ENCODE peak calls at places on chromosomes 7 and 10, in nine cellular contexts. G, B, D, H, S, R, M, I and P are unnamed samples.

GRCh38 chr7:132547806-132548205 is 28.5 kb downstream of the PLXNA4 start:
- DNase-seq in G (no peak), B (no peak), D (no peak), H (no peak), S (no peak), R (no peak), M (no peak), I (no peak), P (no peak)

GRCh38 chr10:42916974-42917373 is 134.4 kb downstream of the BMS1 start:
- DNase-seq in G (no peak), B (no peak), D (no peak), H (no peak), S (no peak), R (no peak), M (no peak), I (no peak), P (no peak)

GRCh38 chr7:9718071-9718470 is 1255.6 kb upstream of the PHF14 start:
- DNase-seq in G (no peak), B (no peak), D (no peak), H (no peak), S (no peak), R (no peak), M (no peak), I (no peak), P (no peak)

GRCh38 chr10:46228076-46229071 is 58.4 kb upstream of the ANTXRL start:
- DNase-seq in G (peak; percentile 71), B (peak; percentile 9), D (no peak), H (peak; percentile 86), S (no peak), R (peak; percentile 57), M (peak; percentile 72), I (peak; percentile 81), P (peak; percentile 4)

GRCh38 chr7:114048386-114049235 is 129.8 kb upstream of the PPP1R3A start:
- DNase-seq in G (no peak), B (no peak), D (no peak), H (no peak), S (no peak), R (no peak), M (no peak), I (peak; percentile 34), P (no peak)

GRCh38 chr10:6091630-6092029 is 2.8 kb downstream of the RBM17 start:
- DNase-seq in G (no peak), B (no peak), D (no peak), H (no peak), S (no peak), R (no peak), M (no peak), I (peak; percentile 47), P (no peak)

GRCh38 chr10:100392686-100393003 is 45.6 kb downstream of the SCD start:
- DNase-seq in G (no peak), B (no peak), D (no peak), H (no peak), S (no peak), R (no peak), M (no peak), I (no peak), P (no peak)

GRCh38 chr7:102117743-102118142 is 168.9 kb upstream of the SH2B2 start:
- DNase-seq in G (no peak), B (peak; percentile 88), D (no peak), H (no peak), S (no peak), R (no peak), M (no peak), I (peak; percentile 58), P (no peak)

GRCh38 chr7:73354787-73355186 is 26.8 kb downstream of the FKBP6 start:
- DNase-seq in G (no peak), B (no peak), D (no peak), H (peak; percentile 55), S (no peak), R (no peak), M (no peak), I (no peak), P (no peak)

GRCh38 chr7:50857804-50858203 is 75.1 kb upstream of the GRB10 start:
- DNase-seq in G (no peak), B (no peak), D (no peak), H (no peak), S (no peak), R (peak; percentile 41), M (no peak), I (no peak), P (no peak)

GRCh38 chr7:129778770-129779601 is 167.5 kb downstream of the NRF1 start:
- DNase-seq in G (no peak), B (no peak), D (no peak), H (no peak), S (no peak), R (no peak), M (no peak), I (no peak), P (no peak)

GRCh38 chr7:138898255-138898654 is 82.9 kb downstream of the KIAA1549 start:
- DNase-seq in G (no peak), B (no peak), D (no peak), H (no peak), S (peak; percentile 9), R (no peak), M (no peak), I (no peak), P (no peak)

GRCh38 chr7:55325371-55325792 is 39.8 kb upstream of the LANCL2 start:
- DNase-seq in G (no peak), B (peak; percentile 82), D (peak; percentile 89), H (no peak), S (no peak), R (peak; percentile 43), M (no peak), I (peak; percentile 95), P (peak; percentile 71)

GRCh38 chr7:147879116-147879750 is 711.3 kb upstream of the C7orf33 start:
- DNase-seq in G (no peak), B (no peak), D (no peak), H (no peak), S (no peak), R (no peak), M (no peak), I (no peak), P (no peak)

GRCh38 chr10:121974535-121975294 is at the start of gene NSMCE4A:
- DNase-seq in G (peak; percentile 79), B (no peak), D (no peak), H (peak; percentile 95), S (peak; percentile 5), R (peak; percentile 86), M (peak; percentile 82), I (peak; percentile 75), P (no peak)

GRCh38 chr7:98244871-98245270 is 7.2 kb downstream of the TECPR1 start:
- DNase-seq in G (peak; percentile 15), B (no peak), D (no peak), H (no peak), S (no peak), R (no peak), M (no peak), I (no peak), P (no peak)
- TF ChIP-seq CTCF in G (no peak), B (no peak), D (no peak), H (no peak), S (no peak), R (no peak), M (no peak), I (no peak), P (no peak)

DNA sequence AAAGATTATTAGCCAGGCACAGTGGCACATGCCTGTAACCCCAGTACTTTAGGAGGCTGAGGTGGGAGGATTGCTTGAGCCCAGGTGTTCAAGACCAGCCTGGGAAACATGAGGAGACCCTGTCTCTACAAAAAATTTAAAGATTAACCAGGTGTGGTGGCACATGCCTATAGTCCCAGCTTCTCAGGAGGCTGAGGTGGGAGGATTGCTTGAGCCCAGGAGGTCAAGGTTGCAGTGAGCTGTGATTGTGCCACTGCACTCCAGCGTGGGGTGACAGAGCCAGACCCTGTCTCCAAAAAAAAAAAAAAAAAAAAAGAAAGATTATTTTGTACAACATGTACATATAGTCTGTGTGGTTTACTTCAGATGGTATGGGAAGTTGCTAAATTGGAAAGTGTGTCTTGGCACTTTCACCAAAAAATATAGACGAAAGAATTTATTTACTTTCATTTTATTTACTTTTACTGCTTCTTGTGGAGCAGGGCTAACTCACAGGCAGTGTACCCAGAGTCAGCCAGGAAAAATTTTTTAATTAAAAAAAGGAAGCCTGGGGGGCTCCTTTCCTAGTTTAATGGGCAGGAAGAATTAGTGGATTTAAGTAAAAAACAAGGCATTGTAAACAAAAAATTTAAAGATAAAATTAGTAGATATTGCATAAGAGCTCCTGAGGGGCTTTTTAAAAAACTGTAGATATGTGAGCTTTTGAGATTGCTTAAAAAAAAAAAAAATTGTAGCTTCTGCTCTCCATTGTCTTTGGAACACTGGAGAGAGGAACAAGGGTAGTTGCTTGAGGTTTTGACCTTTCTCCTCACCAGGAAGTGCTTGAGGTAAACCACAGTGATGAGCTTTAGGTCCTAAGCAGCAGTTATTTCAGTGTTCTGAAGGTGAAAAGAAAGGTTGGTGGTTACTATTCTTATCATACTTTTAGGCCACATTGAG is 44.6 kb upstream of the VDAC2 start:
- DNase-seq in G (no peak), B (no peak), D (no peak), H (no peak), S (peak; percentile 62), R (no peak), M (no peak), I (peak; percentile 70), P (no peak)
- H3K4me3 ChIP-seq in G (no peak overlapping the region), B (no peak overlapping the region), D (no peak overlapping the region), H (no peak overlapping the region), S (peak overlapping the region; percentile 57), R (no peak overlapping the region), M (no peak overlapping the region), I (no peak overlapping the region), P (no peak overlapping the region)

DNA sequence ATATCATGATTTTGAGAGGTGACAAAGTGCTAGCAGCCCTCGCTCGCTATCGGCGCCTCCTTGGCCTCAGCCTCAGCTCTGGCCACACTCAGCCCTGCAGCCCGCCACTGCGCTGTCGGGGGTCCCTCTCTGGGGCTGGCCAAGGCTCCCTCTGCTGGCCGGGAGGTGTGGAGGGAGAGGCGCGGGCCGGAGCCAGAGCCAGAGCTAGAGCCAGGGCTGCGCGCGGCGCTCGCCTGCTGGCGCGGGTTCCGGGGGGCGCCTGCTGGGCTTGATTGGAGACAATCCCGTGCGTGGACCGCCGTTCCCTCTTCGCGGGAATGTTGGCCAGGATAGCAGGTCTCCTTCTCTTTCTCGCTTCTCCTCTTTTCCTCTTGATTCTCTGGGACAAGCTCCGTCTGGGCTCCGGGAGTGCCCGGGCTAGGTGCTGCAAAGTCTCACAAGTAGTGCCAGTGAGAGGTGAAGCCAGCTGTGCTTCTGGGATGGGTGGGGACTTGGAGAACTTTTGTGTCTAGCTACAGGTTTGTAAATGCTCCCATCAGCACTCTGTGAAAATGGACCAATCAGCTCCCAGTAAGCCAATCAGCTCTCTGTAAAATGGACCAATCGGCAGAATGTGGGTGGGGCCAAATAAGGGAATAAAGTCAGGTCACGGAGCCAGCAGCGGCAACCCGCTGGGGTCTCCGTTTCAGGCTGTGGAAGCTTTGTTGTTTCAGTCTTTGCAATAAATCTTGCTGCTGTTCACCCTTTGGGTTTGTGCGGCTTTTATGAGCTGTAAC is 43.4 kb upstream of the ELMO1 start:
- DNase-seq in G (no peak), B (no peak), D (no peak), H (no peak), S (no peak), R (no peak), M (no peak), I (no peak), P (no peak)
- TF ChIP-seq CTCF in G (no peak), B (no peak), D (no peak), H (no peak), S (no peak), R (peak; percentile 17), M (no peak), I (no peak), P (no peak)

DNA sequence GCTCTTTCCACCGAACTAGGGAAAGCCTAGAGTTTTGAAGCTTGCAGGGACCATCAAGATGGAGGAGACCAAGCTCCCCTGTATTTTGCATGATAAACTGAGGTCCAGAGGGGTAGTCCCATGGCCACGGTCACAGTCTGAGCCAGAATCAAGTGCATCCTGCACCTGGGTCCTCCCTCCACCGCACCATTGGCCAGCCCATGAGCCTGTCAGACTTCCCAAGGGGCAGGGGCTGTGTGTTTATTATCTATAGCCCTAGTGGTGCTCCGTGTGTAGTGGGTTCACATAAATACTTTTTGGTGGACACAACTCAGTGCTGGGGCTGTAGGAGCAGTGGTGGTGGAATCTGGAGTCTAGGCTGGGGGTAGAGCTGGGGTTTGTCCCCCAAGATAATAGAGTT is 3.6 kb downstream of the CALHM3 start:
- DNase-seq in G (no peak), B (no peak), D (no peak), H (no peak), S (no peak), R (no peak), M (no peak), I (no peak), P (no peak)
- H3K4me3 ChIP-seq in G (no peak overlapping the region), B (no peak overlapping the region), D (no peak overlapping the region), H (no peak overlapping the region), S (no peak overlapping the region), R (no peak overlapping the region), M (no peak overlapping the region), I (no peak overlapping the region), P (no peak overlapping the region)